ENCODE peak calls at places on chromosomes 16 and 17, in four cellular contexts. S is adrenal gland, T is upper lobe of left lung, Y is heart left ventricle. C is an unnamed sample. For H3K9me3, the result is how much of the 10 kb centered on the place peaks cover.

GRCh38 chr17:17041018-17041521 is 1.2 kb upstream of the MPRIP start:
- DNase-seq in S (peak), T (no peak), Y (peak), C (peak)

GRCh38 chr16:70162041-70162451 is 11.5 kb upstream of the CLEC18C start:
- DNase-seq in S (peak), T (no peak), Y (no peak), C (no peak)

GRCh38 chr17:28982191-28982793 is 23.5 kb downstream of the SEZ6 start:
- DNase-seq in S (peak), Y (no peak), T (peak), C (no peak)

GRCh38 chr16:84893849-84894599 is 74.2 kb downstream of the CRISPLD2 start:
- DNase-seq in Y (no peak), S (no peak), T (peak), C (no peak)

GRCh38 chr17:50037321-50038107 is 18.4 kb upstream of the ITGA3 start:
- DNase-seq in Y (peak), S (peak), T (peak), C (no peak)

GRCh38 chr17:47305302-47305923 is 18.3 kb upstream of the EFCAB13 start:
- DNase-seq in T (no peak), S (no peak), Y (no peak), C (no peak)

GRCh38 chr17:82380860-82381702 is 9.5 kb downstream of the UTS2R start:
- DNase-seq in S (no peak), T (no peak), Y (no peak), C (no peak)

GRCh38 chr17:45241315-45242011 is 19.8 kb downstream of the FMNL1 start:
- DNase-seq in S (no peak), Y (peak), T (peak), C (no peak)

GRCh38 chr17:1644493-1645206 is 882 bp downstream of the SCARF1 start:
- DNase-seq in S (no peak), Y (peak), T (peak), C (no peak)

GRCh38 chr17:2940352-2940751 is 123.1 kb downstream of the OR1D5 start:
- DNase-seq in Y (peak), T (no peak), S (no peak), C (no peak)

GRCh38 chr17:40090234-40091111 is 9.9 kb downstream of the NR1D1 start:
- DNase-seq in T (no peak), Y (peak), S (no peak), C (peak)

GRCh38 chr17:15947331-15947730 is 2.4 kb downstream of the ADORA2B start:
- DNase-seq in Y (no peak), S (no peak), T (no peak), C (no peak)

DNA sequence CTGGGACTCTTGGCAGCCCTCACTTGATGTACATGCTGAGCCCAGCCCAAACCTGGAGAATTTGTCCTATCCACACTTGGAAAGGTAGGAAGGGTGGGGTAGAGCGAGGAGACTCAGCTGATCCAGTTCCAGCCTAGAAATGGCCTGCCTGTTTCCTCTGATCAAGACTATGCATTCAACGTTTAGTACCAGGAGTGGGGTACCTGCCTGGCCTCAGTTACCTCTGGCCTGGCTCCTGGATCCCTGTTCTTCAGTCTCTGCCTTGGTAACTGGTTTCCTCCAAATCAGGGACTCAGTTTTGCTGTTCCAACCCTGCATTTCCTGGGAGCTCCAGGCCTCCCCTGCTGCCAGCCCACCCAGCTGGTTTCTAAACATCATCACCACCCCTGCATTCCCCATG is 233.5 kb downstream of the GSG1L start:
- DNase-seq in Y (no peak), T (no peak), S (no peak), C (no peak)
- H3K4me3 ChIP-seq in Y (no peak), T (no peak), S (no peak), C (no peak)

DNA sequence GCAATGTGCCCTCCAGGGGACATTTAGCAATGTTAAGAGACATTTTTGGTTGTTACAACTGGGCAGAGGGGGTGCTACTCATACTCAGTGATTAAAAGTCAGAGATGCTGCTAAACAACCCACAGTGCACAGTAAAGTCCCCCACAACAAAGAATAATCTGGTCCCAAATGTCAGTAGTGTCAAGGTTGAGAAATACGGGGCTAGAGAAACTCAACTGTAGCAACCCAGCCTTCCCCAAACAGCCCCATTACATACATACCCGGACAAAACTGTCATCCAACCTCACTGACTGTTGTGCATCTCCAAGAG is 20.4 kb downstream of the DNAJC7 start:
- DNase-seq in Y (no peak), T (no peak), S (no peak), C (no peak)
- TF ChIP-seq CTCF in Y (no peak), T (no peak), S (no peak), C (no peak)

GRCh38 chr16:54586474-54587175 is 300.0 kb upstream of the IRX3 start:
- DNase-seq in S (no peak), T (no peak), Y (peak), C (no peak)
- H3K9me3 ChIP-seq in S (under half), T (under half), Y (under half), C (under half)

GRCh38 chr16:10618710-10619209 is 38.4 kb upstream of the EMP2 start:
- DNase-seq in Y (peak), T (no peak), S (no peak), C (no peak)
- H3K4me3 ChIP-seq in Y (peak), T (peak), S (no peak), C (no peak)

GRCh38 chr17:36545465-36546417 is 1.0 kb downstream of the GGNBP2 start:
- DNase-seq in S (peak), T (peak), Y (peak), C (peak)
- TF ChIP-seq CTCF in S (peak), T (no peak), Y (no peak), C (no peak)

DNA sequence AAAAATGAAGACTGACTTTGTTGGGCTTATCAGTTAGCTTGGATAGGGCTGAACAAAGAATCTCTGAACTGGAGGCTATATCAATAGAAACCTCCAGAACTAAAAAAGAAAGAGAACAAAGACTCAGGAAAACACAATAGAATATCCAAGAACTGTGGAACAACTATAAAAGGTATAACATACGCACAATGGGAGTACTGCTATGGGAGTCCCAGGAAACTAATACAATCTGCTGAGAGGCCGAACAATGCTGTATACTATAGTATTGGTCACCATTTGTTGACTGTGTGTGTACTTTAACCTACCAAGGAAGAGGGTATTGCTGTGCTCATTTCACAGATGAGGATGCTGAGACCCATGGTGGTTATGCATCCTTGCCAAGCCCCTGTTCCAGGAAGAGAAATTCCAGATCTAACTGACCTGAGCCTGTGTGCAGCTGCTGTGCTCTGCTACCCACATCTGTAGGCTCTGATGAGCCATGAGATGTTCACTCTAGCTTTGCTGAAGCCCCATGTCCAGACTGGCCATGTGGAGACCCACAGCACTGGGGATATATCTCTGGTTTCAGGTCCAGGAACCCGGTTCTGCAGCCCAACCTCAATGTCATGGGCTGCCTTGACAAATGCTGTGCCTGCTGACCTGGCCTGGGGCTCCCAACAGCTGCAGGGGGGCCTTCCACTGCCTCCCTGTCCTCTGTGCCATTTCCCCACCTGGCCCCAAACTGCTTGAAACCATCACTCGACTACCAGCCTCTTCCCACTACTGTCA is 254.3 kb upstream of the TNRC6C start:
- DNase-seq in T (no peak), Y (no peak), S (no peak), C (no peak)
- H3K9me3 ChIP-seq in T (under half), Y (under half), S (under half), C (under half)

GRCh38 chr17:10026786-10027046 is 121.6 kb upstream of the RCVRN start:
- DNase-seq in S (no peak), Y (no peak), T (no peak), C (no peak)
- H3K4me3 ChIP-seq in S (no peak), Y (no peak), T (no peak), C (no peak)

GRCh38 chr17:79427621-79428539 is 183.0 kb downstream of the RBFOX3 start:
- DNase-seq in T (no peak), Y (no peak), S (no peak), C (no peak)
- TF ChIP-seq CTCF in T (no peak), Y (no peak), S (no peak), C (no peak)

GRCh38 chr17:22718689-22719088 is 1026.4 kb downstream of the KCNJ18 start:
- DNase-seq in Y (no peak), T (no peak), S (no peak), C (no peak)
- H3K9me3 ChIP-seq in Y (under half), T (under half), S (under half), C (under half)

GRCh38 chr17:33816842-33817241 is 438.2 kb upstream of the CCL2 start:
- DNase-seq in T (no peak), S (no peak), Y (no peak), C (no peak)
- H3K4me3 ChIP-seq in T (no peak), S (no peak), Y (no peak), C (no peak)

C was measured in BE2C.